ENCODE peak calls at places on chromosomes 3 and 15, in five cellular contexts. G is esophagus muscularis mucosa, J is A549, N is nephron progenitor cell, D is activated B cell treated with CpG ODN at 0.5 μM for 24 hours. I is an unnamed sample.
A peak's percentile ranks its signal among the peaks of the same experiment; 100 is the strongest.

GRCh38 chr3:5466752-5467151 is 279.2 kb downstream of the EDEM1 start:
- DNase-seq in G (no peak), J (no peak), N (no peak), D (no peak), I (no peak)

GRCh38 chr3:64806668-64807067 is 118.9 kb upstream of the ADAMTS9 start:
- DNase-seq in G (no peak), J (no peak), N (no peak), D (no peak), I (no peak)

GRCh38 chr15:42890161-42890913 is 30.2 kb downstream of the TTBK2 start:
- DNase-seq in G (no peak), J (no peak), N (no peak), D (no peak), I (no peak)

GRCh38 chr3:8848696-8849131 is 79.3 kb upstream of the OXTR start:
- DNase-seq in G (no peak), J (no peak), N (no peak), D (no peak), I (no peak)

GRCh38 chr15:58908550-58909309 is 24.7 kb downstream of the SLTM start:
- DNase-seq in G (no peak), J (no peak), N (no peak), D (no peak), I (no peak)

GRCh38 chr15:23869391-23869790 is 182.3 kb upstream of the NDN start:
- DNase-seq in G (no peak), J (no peak), N (peak; percentile 72), D (no peak), I (peak; percentile 57)

GRCh38 chr3:197392961-197393360 is 94.5 kb upstream of the DLG1 start:
- DNase-seq in G (no peak), J (no peak), N (no peak), D (no peak), I (no peak)

GRCh38 chr3:37859908-37860199 is 1.8 kb upstream of the CTDSPL start:
- DNase-seq in G (no peak), J (no peak), N (no peak), D (no peak), I (no peak)

GRCh38 chr3:13338996-13339395 is 81.1 kb downstream of the NUP210 start:
- DNase-seq in G (no peak), J (no peak), N (no peak), D (no peak), I (no peak)

GRCh38 chr15:101176625-101177024 is 75.2 kb downstream of the CHSY1 start:
- DNase-seq in G (no peak), J (no peak), N (no peak), D (no peak), I (no peak)

GRCh38 chr15:75695634-75696302 is 16.9 kb downstream of the CSPG4 start:
- DNase-seq in G (no peak), J (no peak), N (no peak), D (no peak), I (no peak)

GRCh38 chr3:16378920-16379319 is 113.9 kb downstream of the OXNAD1 start:
- DNase-seq in G (no peak), J (no peak), N (no peak), D (no peak), I (no peak)

DNA sequence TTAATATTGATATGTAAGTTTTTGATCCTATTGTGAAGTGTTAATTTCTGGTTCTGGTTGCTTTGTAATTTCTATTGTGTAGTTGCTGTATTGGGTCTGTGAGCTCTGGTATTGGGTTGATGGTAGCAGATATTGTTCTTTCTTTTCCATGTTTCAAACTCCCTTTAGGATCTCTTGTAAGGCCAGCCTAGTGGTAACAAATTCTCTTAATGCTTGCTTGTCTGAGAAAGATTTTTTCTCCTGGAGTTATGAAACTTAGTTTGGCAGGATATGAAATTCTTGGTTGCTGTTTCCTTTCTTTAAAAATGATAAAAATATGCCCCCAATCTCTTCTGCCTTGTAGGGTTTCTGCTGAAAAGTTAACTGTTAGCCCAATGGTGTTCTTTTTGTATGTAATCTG is 268.6 kb upstream of the PLSCR5 start:
- DNase-seq in G (no peak), J (no peak), N (no peak), D (no peak), I (no peak)
- TF ChIP-seq CTCF in G (no peak), J (no peak), N (no peak), D (no peak), I (no peak)

DNA sequence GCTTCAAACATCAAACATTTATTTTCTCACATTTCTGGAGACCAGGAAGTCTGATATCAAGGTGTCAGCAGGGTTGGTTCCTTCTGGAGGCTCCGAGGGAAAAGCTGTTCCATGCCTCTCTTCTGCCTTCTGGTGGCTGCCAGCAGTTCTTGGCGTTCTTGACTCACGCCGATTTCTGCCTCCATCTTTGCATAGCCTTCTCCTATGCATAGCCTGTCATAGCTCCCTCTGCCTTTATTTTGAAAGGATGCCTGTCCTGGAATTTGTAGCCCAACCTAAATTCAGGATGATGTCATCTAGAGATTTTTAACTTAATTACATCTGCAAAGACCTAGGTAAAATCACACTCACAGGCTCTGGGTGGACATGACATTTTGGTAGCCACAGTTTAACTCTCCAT is 70.4 kb downstream of the RGMA start:
- DNase-seq in G (no peak), J (no peak), N (no peak), D (no peak), I (no peak)
- TF ChIP-seq CTCF in G (peak; percentile 31), J (peak; percentile 38), N (no peak), D (no peak), I (peak; percentile 35)

DNA sequence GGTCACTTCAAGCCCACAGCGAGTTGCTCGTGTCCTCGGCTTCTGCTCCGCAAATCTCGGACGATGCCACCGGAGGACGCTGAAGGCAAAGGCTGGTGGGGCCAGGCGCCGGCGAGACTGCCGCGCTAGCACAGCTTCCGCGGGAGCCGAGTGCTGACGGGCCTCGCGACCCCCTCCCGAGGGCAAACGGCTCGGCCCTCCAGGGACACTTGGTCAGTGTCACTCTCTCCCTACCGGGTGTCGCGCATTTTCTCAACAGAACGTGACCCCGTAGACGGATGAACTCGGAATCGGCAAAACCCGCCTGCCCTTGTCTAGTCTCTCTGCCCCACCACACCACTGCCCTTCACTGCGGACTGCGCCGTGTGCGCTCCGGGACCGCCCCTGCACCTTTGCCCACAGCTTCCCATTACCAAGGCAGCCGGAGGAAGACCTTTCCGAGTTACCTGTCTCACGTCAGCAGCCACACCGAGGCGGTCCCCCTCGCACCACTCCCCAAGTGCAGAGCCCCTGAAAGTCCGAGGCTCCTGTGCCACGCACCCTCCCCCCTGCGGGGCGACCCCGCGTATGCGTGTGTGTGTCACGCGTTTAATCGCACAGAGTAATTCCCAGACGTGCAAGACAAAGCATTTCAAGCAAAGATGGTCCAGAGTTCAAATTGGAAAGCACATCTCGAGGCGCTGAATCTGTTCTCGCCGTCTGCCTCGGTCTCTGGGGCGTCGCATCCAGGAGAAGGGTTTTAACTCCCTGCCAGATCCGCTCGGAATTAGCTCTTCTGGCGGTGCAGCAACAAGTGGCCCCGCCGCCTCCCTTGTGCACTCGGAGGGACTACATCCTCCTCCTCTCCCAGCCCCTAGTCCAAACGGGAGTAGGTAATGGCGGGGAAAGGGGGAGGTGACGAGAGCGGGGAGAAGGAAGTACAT is 245.0 kb upstream of the TOPAZ1 start:
- DNase-seq in G (no peak), J (peak; percentile 36), N (peak; percentile 62), D (peak; percentile 42), I (peak; percentile 39)
- TF ChIP-seq CTCF in G (no peak), J (peak; percentile 13), N (no peak), D (no peak), I (no peak)

DNA sequence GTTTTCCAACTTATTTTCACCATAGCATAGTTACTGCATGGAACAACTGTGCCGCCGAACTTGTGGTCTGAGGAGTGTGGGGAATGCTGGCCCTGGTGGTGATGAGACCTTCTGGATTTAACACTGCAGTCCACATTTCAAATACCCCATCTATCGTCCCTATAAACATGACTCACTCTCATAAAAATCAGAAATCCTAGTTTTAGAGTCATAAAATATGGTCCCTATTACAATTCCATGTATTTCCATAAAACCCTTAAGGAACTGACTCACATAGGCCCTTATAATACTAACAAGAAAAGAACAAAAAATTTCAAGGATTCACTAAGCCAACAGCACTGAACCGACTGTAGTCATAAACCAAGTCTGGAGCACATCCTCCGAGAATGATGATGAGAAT is 147.2 kb downstream of the FOXP1 start:
- DNase-seq in G (no peak), J (no peak), N (no peak), D (no peak), I (no peak)
- TF ChIP-seq CTCF in G (no peak), J (no peak), N (no peak), D (no peak), I (no peak)

DNA sequence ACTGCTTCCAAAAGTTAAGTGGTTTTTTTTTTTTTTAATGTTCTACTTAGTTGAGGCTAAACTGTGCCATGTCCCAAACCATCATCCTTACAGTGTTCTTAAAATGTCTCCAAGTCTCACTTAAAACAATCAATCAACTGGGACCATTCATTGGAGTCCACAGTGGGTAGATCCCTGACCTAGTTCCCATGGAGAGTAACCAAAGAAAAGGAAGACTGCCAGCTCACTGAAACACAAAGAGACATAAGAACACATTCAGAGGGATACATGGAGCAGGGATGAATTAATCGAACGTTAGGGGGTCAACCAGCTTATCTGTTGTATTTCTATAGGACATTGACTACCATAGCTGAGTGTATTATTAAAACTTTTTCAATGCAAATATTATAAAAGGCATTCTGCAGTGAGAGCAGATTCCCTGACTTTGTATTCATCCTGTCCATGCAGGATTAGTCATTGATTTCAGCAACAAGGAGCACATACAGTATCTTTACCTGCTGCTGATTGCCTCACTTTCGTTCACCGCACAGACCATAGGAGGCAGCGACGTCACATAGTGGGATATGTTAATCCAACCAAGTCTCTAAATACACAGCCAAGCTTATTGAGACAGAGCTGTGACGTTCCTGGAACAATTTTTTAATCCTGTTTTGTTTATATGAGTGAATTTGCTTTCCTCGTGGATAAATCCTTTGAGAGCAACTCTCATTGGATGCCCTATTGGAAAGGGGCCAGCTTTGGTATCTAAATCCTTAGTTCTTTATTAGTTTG is 365.0 kb upstream of the RBMS3 start:
- DNase-seq in G (no peak), J (peak; percentile 7), N (peak; percentile 32), D (no peak), I (no peak)
- TF ChIP-seq CTCF in G (no peak), J (peak; percentile 16), N (peak; percentile 22), D (no peak), I (peak; percentile 30)

GRCh38 chr15:49675051-49675450 is 54.2 kb downstream of the DTWD1 start:
- DNase-seq in G (no peak), J (peak; percentile 18), N (no peak), D (no peak), I (no peak)
- TF ChIP-seq CTCF in G (no peak), J (no peak), N (no peak), D (no peak), I (no peak)

GRCh38 chr3:144683065-144683464 is 711.4 kb downstream of the DIPK2A start:
- DNase-seq in G (no peak), J (no peak), N (no peak), D (no peak), I (no peak)

GRCh38 chr3:144692488-144692887 is 720.9 kb downstream of the DIPK2A start:
- DNase-seq in G (no peak), J (no peak), N (no peak), D (no peak), I (no peak)

DNA sequence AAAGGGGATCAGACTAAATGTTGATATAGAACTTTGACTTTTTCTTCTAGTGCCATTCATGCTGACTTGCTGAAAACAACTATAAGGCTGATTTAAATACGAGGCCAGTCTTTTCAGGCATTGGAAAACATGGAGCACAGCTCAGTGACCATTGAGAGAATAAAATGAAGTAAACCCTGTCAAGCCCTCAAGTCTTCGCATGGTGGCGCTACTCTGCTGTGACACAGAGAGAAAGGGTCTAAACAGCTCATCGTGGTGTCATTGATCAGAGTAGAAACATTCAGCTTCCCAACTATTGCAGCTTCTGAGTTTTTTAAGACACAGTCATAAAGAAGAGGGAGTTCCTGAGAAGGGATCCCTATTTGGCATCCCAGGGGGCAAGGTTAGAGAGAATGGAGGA is 716.2 kb downstream of the DIPK2A start:
- DNase-seq in G (no peak), J (no peak), N (no peak), D (no peak), I (no peak)
- TF ChIP-seq CTCF in G (no peak), J (no peak), N (no peak), D (no peak), I (no peak)

GRCh38 chr3:158086776-158087175 is 19.4 kb downstream of the SHOX2 start:
- DNase-seq in G (no peak), J (no peak), N (no peak), D (no peak), I (no peak)
- TF ChIP-seq CTCF in G (no peak), J (no peak), N (no peak), D (no peak), I (no peak)